ENCODE peak calls at places on chromosomes 4 and X, in five cellular contexts. V, U, K, O and Z are unnamed samples.

GRCh38 chr4:42654606-42655005 is 2.3 kb downstream of the ATP8A1 start:
- DNase-seq in O (no peak), K (no peak), U (peak), V (no peak), Z (peak)

GRCh38 chr4:73477176-73477575 is 4.4 kb upstream of the AFM start:
- DNase-seq in V (no peak), O (no peak), U (no peak), K (no peak), Z (no peak)

GRCh38 chr4:88746186-88746585 is 48.6 kb upstream of the NAP1L5 start:
- DNase-seq in V (no peak), U (no peak), O (no peak), K (no peak), Z (peak)

GRCh38 chr4:23828779-23829178 is 61.1 kb downstream of the PPARGC1A start:
- DNase-seq in V (no peak), O (no peak), U (no peak), K (no peak), Z (no peak)

GRCh38 chr4:102343964-102344519 is 1.2 kb downstream of the SLC39A8 start:
- DNase-seq in U (no peak), K (no peak), V (peak), O (no peak), Z (peak)

GRCh38 chr4:56668267-56668666 is 12.8 kb downstream of the HOPX start:
- DNase-seq in U (no peak), V (no peak), O (no peak), K (no peak), Z (no peak)

GRCh38 chr4:153643406-153644016 is 40.6 kb upstream of the TLR2 start:
- DNase-seq in U (peak), O (no peak), K (peak), V (peak), Z (peak)

GRCh38 chrX:110066488-110067225 is 63.7 kb downstream of the TMEM164 start:
- DNase-seq in O (no peak), U (no peak), K (no peak), V (no peak), Z (no peak)

GRCh38 chr4:101695176-101695575 is 95.4 kb upstream of the BANK1 start:
- DNase-seq in O (no peak), U (no peak), K (no peak), V (no peak), Z (no peak)

GRCh38 chr4:7890635-7891393 is 48.8 kb downstream of the AFAP1 start:
- DNase-seq in O (no peak), U (peak), K (no peak), V (no peak), Z (peak)

GRCh38 chr4:127210877-127211276 is 421.9 kb upstream of the INTU start:
- DNase-seq in V (no peak), U (no peak), O (no peak), K (no peak), Z (no peak)

GRCh38 chr4:98027827-98028226 is 115.4 kb downstream of the STPG2 start:
- DNase-seq in V (no peak), K (peak), O (no peak), U (no peak), Z (no peak)

GRCh38 chr4:83618431-83618830 is 82.5 kb downstream of the GPAT3 start:
- DNase-seq in V (peak), O (no peak), K (peak), U (peak), Z (peak)

DNA sequence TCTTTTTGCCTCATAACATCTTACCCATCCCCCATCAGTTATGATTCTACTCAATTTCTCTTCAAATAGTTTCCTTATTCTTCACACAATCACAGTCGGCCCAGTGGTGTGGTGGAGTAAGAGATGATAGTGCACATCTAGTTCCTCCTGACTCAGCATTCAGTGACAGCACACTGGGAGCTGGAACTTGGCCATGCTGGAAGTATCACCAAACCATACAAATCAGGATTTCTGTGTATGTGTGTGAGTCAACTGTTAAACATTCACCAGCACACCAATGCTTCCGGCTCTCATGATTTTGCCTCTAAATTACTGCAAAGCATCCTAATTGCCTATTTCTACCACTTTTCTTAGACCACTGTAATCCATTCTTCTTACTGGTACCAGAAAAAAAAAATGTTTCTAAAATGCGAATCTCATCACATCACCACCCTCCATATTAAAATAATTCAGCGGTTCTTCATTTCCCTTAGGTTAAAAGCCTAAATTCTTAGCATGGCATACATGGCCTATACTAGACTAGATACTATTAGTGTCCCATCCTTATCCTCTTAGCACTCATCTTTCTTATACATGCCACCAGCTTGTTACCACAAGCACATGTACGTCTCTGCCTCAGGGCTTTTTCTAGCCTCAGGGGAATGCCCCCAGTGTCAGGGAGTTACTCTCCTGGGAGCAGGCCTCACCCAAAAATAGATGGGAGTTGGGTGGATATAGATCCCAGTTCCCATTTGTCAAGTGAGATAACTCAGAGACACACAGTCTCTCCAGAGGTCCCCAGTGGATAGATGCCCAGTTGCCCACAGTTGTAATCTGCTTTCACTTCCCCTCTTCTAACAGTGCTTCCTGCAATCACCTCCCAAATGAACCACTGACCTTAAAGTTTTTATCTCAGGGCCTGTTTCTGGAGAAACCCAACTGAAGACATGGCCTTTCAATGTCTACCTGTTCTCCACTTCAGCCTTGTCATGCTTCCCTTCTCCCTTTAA is 49.2 kb upstream of the DDX53 start:
- DNase-seq in K (no peak), U (no peak), O (no peak), V (no peak), Z (peak)
- TF ChIP-seq MAFK in K (peak), U (peak), O (no peak), V (peak), Z (peak)

DNA sequence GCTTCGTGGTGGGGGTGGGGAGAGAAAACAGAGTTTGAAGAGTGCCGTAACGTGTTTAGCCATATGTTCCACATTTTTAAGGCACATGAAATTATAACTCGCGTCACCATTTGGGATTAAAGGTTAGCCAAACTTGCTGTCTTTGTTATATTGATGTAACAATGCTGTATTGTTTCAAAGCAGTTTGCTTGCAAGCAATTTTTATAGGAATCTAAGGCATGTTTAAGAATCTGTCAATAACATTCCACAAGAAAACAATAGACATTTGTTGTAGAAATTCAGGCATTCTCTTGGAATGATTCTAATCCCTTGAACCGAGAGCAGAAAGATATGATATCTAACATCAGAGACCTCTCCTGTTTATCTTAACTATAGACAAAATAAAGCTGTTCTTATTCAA is 78.3 kb downstream of the CLDN22 start:
- DNase-seq in K (no peak), V (no peak), O (no peak), U (peak), Z (no peak)
- TF ChIP-seq MAFK in K (no peak), V (no peak), O (no peak), U (peak), Z (no peak)

GRCh38 chr4:159946983-159947645 is 844.2 kb downstream of the RAPGEF2 start:
- DNase-seq in O (no peak), K (peak), U (peak), V (peak), Z (peak)
- TF ChIP-seq MAFK in O (no peak), K (no peak), U (no peak), V (no peak), Z (no peak)

GRCh38 chrX:11952176-11952720 is 186.0 kb upstream of the FRMPD4 start:
- DNase-seq in U (no peak), K (no peak), O (no peak), V (no peak), Z (peak)
- TF ChIP-seq MAFK in U (no peak), K (no peak), O (no peak), V (no peak), Z (no peak)

GRCh38 chr4:184384810-184385557 is 89.4 kb downstream of the IRF2 start:
- DNase-seq in V (no peak), O (no peak), U (no peak), K (no peak), Z (peak)
- TF ChIP-seq MAFK in V (no peak), O (no peak), U (no peak), K (no peak), Z (no peak)

GRCh38 chr4:186876961-186877626 is 153.4 kb upstream of the FAT1 start:
- DNase-seq in V (no peak), K (no peak), O (no peak), U (no peak), Z (no peak)

GRCh38 chr4:186871856-186872255 is 148.2 kb upstream of the FAT1 start:
- DNase-seq in V (no peak), U (no peak), O (no peak), K (no peak), Z (no peak)
- TF ChIP-seq MAFK in V (no peak), U (no peak), O (no peak), K (no peak), Z (no peak)

DNA sequence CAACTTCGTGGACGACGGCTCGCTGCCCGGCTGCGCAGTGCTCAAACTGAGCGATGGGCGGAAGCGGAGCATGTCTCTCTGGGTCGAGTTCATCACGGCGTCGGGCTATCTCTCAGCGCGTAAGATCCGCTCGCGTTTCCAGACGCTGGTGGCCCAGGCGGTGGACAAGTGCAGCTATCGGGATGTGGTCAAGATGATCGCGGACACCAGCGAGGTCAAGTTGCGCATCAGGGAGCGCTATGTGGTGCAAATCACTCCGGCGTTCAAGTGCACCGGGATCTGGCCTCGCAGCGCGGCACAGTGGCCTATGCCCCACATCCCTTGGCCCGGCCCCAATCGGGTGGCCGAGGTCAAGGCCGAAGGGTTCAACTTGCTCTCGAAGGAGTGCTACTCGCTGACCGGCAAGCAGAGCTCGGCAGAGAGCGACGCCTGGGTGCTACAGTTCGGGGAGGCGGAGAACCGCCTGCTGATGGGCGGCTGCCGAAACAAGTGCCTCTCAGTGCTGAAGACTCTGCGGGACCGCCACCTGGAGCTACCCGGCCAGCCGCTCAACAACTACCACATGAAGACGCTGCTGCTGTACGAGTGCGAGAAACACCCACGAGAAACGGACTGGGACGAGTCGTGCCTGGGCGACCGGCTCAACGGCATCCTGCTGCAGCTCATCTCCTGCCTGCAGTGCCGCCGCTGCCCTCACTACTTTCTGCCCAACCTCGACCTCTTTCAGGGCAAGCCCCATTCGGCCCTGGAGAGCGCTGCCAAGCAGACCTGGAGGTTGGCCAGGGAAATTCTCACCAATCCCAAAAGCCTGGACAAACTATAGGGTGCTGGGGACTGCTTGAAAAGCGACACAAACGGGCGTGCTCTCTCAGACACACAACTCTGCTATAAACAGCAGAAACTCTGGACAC is 1.6 kb downstream of the MAB21L2 start:
- DNase-seq in V (no peak), O (no peak), K (no peak), U (no peak), Z (peak)
- TF ChIP-seq MAFK in V (no peak), O (no peak), K (no peak), U (no peak), Z (no peak)